ENCODE peak calls at places on chromosomes 13 and 19, in seven cellular contexts. C, N, H, M, L, W and P are unnamed samples.
A peak's percentile ranks its signal among the peaks of the same experiment; 100 is the strongest.

GRCh38 chr19:16167055-16167454 is 6.3 kb downstream of the CIB3 start:
- DNase-seq in C (no peak), N (no peak), H (no peak), M (no peak), L (no peak), W (no peak), P (no peak)

GRCh38 chr19:41427647-41428480 is 690 bp upstream of the B3GNT8 start:
- DNase-seq in C (no peak), N (no peak), H (peak; percentile 25), M (no peak), L (no peak), W (peak; percentile 39), P (no peak)

GRCh38 chr19:39372941-39373340 is 18.0 kb downstream of the PAF1 start:
- DNase-seq in C (no peak), N (peak; percentile 28), H (no peak), M (no peak), L (no peak), W (no peak), P (no peak)

GRCh38 chr13:71209217-71209616 is 657.8 kb downstream of the DACH1 start:
- DNase-seq in C (no peak), N (no peak), H (no peak), M (no peak), L (no peak), W (no peak), P (no peak)

GRCh38 chr13:104984296-104984818 is 1551.1 kb downstream of the EFNB2 start:
- DNase-seq in C (no peak), N (peak; percentile 12), H (peak; percentile 18), M (no peak), L (no peak), W (no peak), P (peak; percentile 62)

GRCh38 chr13:70964124-70964523 is 855.9 kb upstream of the KLHL1 start:
- DNase-seq in C (no peak), N (no peak), H (no peak), M (no peak), L (no peak), W (no peak), P (peak; percentile 28)

GRCh38 chr19:1408300-1409203 is 1.2 kb downstream of the DAZAP1 start:
- DNase-seq in C (peak; percentile 41), N (peak; percentile 50), H (peak; percentile 60), M (no peak), L (no peak), W (peak; percentile 48), P (peak; percentile 35)

GRCh38 chr13:20411638-20412342 is 113.9 kb downstream of the CRYL1 start:
- DNase-seq in C (no peak), N (no peak), H (no peak), M (no peak), L (no peak), W (no peak), P (no peak)

GRCh38 chr19:15671237-15671636 is 1.6 kb upstream of the CYP4F12 start:
- DNase-seq in C (no peak), N (no peak), H (no peak), M (no peak), L (no peak), W (no peak), P (no peak)

GRCh38 chr19:51742736-51743288 is 8.9 kb downstream of the FPR1 start:
- DNase-seq in C (peak; percentile 37), N (no peak), H (no peak), M (no peak), L (no peak), W (no peak), P (peak; percentile 49)

DNA sequence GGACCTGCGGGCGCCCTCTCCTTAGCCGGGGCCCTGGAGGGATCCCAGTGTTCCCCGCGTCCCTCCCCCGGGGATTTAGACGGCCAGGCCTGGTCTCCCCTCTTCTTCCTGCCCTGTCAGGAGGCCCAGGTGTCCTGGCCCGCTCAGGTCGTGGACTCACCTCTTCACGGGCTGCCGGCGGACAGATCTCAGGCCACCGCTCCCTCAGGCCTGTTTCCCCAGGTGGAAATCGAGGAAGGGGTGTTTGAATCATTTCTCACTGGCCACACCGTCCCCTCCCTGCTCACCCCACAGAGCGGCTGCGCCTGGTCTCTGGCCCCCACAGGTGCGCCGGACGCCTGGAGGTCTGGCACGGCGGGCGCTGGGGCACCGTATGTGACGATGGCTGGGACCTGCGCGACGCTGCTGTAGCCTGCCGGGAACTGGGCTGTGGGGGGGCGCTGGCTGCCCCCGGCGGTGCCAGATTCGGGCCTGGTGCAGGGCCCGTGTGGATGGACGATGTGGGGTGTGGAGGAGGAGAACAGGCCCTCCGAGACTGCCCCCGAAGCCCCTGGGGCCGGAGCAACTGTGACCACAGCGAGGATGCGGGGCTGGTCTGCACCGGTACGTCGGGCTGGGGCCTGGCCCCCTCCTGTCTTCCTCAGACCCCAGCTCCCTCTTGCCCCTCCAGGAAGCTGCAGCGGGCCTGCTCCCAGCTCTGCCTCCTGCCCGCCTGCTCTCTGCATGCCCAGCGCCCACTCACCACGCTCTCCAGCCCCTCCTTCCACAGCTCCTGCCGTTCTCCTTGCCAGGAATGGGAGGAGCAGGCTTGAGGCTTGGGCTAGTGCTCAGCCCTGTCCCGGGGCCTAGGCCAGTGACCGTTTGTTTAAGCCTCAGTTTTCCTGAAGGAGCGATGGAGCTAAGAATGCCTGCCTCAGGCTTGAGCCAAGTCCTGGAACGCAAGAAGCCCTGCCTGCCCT is 2.5 kb downstream of the SSC5D start:
- DNase-seq in C (no peak), N (no peak), H (no peak), M (no peak), L (no peak), W (no peak), P (no peak)
- TF ChIP-seq CTCF in C (no peak), N (no peak), H (no peak), M (no peak), L (no peak), W (no peak), P (no peak)

GRCh38 chr19:31110331-31110730 is 238.9 kb downstream of the TSHZ3 start:
- DNase-seq in C (peak; percentile 26), N (peak; percentile 45), H (no peak), M (no peak), L (no peak), W (peak; percentile 57), P (peak; percentile 23)
- TF ChIP-seq CTCF in C (peak; percentile 61), N (peak; percentile 59), H (no peak), M (no peak), L (no peak), W (no peak), P (no peak)

GRCh38 chr19:11612816-11613511 is 15.7 kb downstream of the ZNF627 start:
- DNase-seq in C (no peak), N (no peak), H (no peak), M (no peak), L (no peak), W (peak; percentile 36), P (no peak)
- TF ChIP-seq CTCF in C (no peak), N (no peak), H (no peak), M (no peak), L (no peak), W (no peak), P (no peak)

DNA sequence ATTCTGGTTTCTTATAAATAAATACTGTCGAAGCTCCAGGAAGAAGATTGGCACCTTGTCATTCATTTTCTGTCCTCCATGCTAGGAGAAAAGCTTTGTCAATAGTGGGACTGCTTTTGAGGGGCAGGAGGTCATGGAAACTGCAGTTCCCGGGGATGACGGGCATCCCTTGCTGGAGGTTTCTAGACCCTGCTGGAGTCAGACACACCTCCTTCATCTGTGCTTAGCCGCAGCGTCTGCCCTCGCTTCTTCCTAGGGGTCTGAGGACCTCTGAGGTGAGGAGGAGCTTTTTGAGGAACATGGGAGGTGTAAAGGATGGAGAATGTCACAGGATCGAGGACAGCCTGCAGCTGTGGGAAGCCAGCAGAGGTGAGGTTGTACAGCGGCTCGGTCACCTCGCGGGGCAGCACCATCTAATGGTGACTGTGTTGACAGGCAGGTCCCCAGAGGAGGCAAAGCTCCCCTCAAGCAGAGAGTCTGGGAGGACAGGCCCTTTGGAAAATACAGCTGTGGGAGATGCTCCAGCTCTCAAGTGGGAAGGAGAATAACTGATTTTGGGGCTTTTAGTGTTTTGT is 172.7 kb upstream of the RNF113B start:
- DNase-seq in C (no peak), N (no peak), H (no peak), M (no peak), L (no peak), W (peak; percentile 70), P (no peak)
- TF ChIP-seq CTCF in C (no peak), N (no peak), H (no peak), M (no peak), L (no peak), W (no peak), P (no peak)

GRCh38 chr19:36604656-36605100 is 435 bp upstream of the ZNF382 start:
- DNase-seq in C (peak; percentile 23), N (peak; percentile 40), H (peak; percentile 87), M (no peak), L (peak; percentile 79), W (peak; percentile 26), P (no peak)
- TF ChIP-seq CTCF in C (no peak), N (no peak), H (no peak), M (no peak), L (no peak), W (no peak), P (no peak)

DNA sequence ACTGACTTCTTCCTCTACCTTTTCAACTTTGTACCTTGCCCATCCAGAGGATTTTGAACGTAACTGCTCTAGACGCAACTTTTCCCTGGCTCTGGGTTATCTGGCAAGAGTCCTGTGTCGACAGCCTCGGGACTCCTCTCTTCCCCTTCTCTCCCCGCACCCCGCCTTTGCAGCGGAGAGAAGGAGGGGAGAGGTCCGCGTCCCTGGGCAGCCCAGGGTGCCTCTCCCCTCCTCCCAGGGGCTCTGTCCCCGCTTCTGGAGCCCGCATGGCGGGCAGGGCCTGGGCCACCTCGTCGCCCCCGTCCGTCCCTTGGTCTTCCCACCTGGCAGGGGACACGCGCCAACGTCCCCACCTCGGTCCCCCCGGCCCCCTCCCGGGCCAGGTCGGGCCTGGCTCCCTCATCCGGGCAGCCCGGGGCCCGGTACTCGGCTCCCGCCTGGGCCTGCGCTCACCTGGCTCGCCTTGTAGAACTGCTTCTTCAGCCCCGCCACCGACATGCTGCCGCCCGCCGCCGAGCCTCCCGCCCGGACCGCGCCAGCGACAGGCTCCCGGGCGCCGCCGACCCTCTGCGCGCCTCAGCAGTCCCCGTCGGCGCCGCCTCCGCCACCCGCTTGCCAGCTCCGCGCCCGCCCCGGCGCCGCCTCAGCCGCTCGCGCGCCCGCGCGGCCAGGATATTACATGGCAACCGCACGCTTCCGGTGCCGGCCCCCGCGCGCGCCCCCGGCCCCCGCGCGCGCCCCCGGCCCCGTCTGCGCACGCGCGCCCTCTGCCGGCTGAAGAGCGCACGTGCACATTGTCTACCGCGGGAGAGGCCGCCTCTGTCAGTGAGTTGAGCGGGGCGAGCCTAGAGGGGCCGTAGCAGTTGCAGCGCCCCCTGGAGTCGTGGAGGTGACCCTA is at the start of gene SH3GL1:
- DNase-seq in C (peak; percentile 74), N (peak; percentile 88), H (peak; percentile 90), M (peak; percentile 69), L (peak; percentile 89), W (peak; percentile 89), P (peak; percentile 90)
- TF ChIP-seq CTCF in C (peak; percentile 91), N (peak; percentile 99), H (peak; percentile 88), M (peak; percentile 99), L (peak; percentile 85), W (peak; percentile 92), P (peak; percentile 98)

GRCh38 chr19:31402931-31403330 is 53.7 kb upstream of the TSHZ3 start:
- DNase-seq in C (no peak), N (no peak), H (no peak), M (no peak), L (no peak), W (no peak), P (no peak)
- TF ChIP-seq CTCF in C (peak; percentile 20), N (no peak), H (no peak), M (no peak), L (no peak), W (no peak), P (no peak)